ENCODE peak calls at places on chromosomes 3 and 15, in seven cellular contexts. J is transverse colon; K is PC-9; L is activated CD8-positive, alpha-beta T cell treated with anti-CD3 and anti-CD28 coated beads for 36 hours; E is suprapubic skin; W is astrocyte; M is right atrium auricular region. I is an unnamed sample.

GRCh38 chr3:72505539-72506430 is 342.5 kb downstream of the SHQ1 start:
- DNase-seq in M (no peak), W (no peak), K (no peak), J (no peak), L (no peak), E (peak), I (no peak)

GRCh38 chr15:69609176-69609575 is 156.6 kb downstream of the RPLP1 start:
- DNase-seq in W (peak), J (no peak), M (peak), K (peak), L (no peak), E (no peak), I (peak)

GRCh38 chr3:187012609-187013051 is 82.3 kb downstream of the ST6GAL1 start:
- DNase-seq in L (peak), K (no peak), E (no peak), M (peak), W (no peak), J (peak), I (no peak)

GRCh38 chr3:32238027-32238815 is at the start of gene CMTM8:
- DNase-seq in W (no peak), L (peak), K (peak), E (no peak), M (no peak), J (peak), I (peak)

GRCh38 chr3:166171695-166172094 is 334.5 kb upstream of the BCHE start:
- DNase-seq in K (no peak), L (no peak), W (no peak), E (no peak), M (no peak), J (no peak), I (no peak)

GRCh38 chr3:185362850-185363661 is at the start of gene MAP3K13:
- DNase-seq in J (peak), L (peak), W (peak), K (peak), M (peak), E (peak), I (peak)

GRCh38 chr3:58234516-58234931 is 3.1 kb upstream of the ABHD6 start:
- DNase-seq in J (no peak), W (peak), E (no peak), L (no peak), M (no peak), K (no peak), I (peak)

GRCh38 chr15:89196994-89197393 is 24.4 kb downstream of the RLBP1 start:
- DNase-seq in M (no peak), K (no peak), J (peak), E (no peak), L (peak), W (no peak), I (peak)

GRCh38 chr3:101824691-101825090 is 24.6 kb upstream of the NFKBIZ start:
- DNase-seq in K (no peak), W (no peak), E (no peak), M (no peak), L (no peak), J (no peak), I (no peak)

DNA sequence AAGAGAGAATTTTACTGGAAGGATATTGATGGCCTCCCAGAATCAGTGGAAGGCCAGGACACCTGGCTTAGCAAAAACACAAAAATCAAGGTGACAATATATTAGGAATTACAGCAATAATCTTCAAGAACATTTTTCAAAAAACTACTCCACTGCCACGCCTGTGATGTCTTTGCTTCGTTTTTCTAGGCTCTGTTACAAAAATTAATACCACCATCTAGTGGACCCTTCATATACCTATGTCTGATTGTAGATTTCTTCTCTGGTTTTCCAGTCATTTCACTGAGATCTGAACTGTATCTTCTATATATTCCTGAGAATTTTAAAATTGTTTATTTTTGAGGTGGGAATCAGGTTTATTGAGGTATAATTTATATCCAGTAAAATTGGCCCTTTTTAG is 5.6 kb upstream of the SLC33A1 start:
- DNase-seq in J (no peak), W (no peak), M (no peak), K (no peak), E (no peak), L (no peak), I (no peak)
- TF ChIP-seq CTCF in J (no peak), W (peak), M (no peak), K (peak), E (no peak), L (no peak), I (peak)

DNA sequence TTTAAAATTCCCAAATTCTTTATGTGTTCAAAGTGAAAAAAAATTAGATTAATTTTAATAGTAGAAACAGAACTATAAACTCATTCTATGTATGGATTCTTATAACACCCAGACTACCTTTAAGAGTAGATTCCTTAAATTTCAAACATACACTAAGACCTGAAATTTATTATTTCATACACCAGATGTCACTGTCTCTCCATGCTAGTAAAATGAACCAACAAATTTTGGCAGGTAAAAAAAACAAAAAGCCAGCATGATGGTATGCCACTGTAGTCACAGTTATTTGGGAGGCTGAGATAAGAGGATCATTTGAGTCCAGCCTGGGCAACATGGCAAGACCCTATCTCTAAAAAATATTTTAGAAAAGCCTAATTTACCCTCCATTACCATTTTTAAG is 461.3 kb upstream of the NAALADL2 start:
- DNase-seq in J (no peak), E (no peak), K (peak), W (peak), L (no peak), M (no peak), I (no peak)
- TF ChIP-seq CTCF in J (peak), E (peak), K (peak), W (peak), L (peak), M (peak), I (peak)

DNA sequence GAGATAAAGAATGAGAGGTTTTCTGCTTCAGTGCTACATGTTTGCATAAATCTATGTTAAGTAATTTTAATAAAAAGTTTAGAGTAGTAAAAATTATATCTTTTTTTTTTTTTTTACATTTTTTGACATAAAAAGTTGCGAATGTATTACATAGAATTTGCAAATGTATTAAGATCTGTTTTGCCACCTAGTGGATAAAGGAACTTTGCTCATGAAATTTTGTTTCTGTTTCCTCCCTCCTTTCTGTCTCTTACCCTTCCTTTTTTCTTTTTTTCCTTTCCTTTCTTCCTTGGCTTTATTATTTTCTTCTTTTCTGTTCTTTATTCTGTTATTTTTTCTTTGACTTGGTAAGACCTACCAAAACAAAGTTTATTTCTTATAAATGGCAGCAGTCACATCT is 58.5 kb upstream of the UTS2B start:
- DNase-seq in M (no peak), K (no peak), W (no peak), E (no peak), L (no peak), J (no peak), I (no peak)
- TF ChIP-seq CTCF in M (no peak), K (peak), W (peak), E (peak), L (no peak), J (peak), I (peak)

GRCh38 chr3:149553781-149554451 is 79.4 kb downstream of the TM4SF4 start:
- DNase-seq in J (peak), L (no peak), W (peak), K (no peak), E (no peak), M (no peak), I (peak)
- TF ChIP-seq CTCF in J (no peak), L (no peak), W (no peak), K (no peak), E (no peak), M (no peak), I (no peak)

DNA sequence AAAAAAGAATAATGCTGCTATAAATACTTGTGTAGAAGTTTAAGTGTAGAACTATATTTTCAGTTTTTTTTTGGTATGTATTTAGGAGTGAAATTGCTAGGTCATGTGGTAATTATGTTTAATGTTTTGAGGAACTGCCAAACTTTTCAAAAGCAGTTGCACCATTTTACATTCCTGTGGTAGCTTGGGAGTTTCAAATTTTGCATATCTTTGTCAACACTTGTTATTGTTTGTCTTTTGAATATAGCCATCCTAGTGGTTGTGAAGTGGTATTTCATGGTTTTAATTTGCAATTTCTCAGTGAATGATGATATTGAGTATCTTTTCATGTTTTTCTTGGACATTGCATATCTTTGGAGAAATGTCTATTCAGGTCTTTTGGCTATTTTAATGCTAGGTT is 30.4 kb downstream of the SKIL start:
- DNase-seq in M (no peak), L (no peak), E (no peak), J (no peak), K (peak), W (peak), I (no peak)
- TF ChIP-seq CTCF in M (no peak), L (peak), E (no peak), J (no peak), K (peak), W (no peak), I (no peak)